ENCODE peak calls at places on chromosomes 1 and 21, in nine cellular contexts. Q is astrocyte of the hippocampus; E is activated CD4-positive, alpha-beta T cell treated with anti-CD3 and anti-CD28 coated beads for 24 hours; I is GM12892; N is GM19239; V is stomach; T is amygdala; G is GM20000; F is NCI-H510A. L is an unnamed sample.

GRCh38 chr1:87278791-87279190 is 49.9 kb upstream of the LMO4 start:
- DNase-seq in Q (no peak), E (no peak), I (no peak), N (no peak), V (no peak), T (no peak), G (no peak), F (no peak), L (no peak)

GRCh38 chr1:59220356-59220755 is 76.5 kb upstream of the FGGY start:
- DNase-seq in Q (peak), E (no peak), I (no peak), N (no peak), V (no peak), T (no peak), G (no peak), F (no peak), L (no peak)

GRCh38 chr1:111139234-111139955 is 498 bp downstream of the DRAM2 start:
- DNase-seq in Q (peak), E (no peak), I (peak), N (no peak), V (peak), T (no peak), G (peak), F (peak), L (no peak)

GRCh38 chr1:153541641-153542569 is 1.2 kb upstream of the S100A5 start:
- DNase-seq in Q (no peak), E (no peak), I (no peak), N (no peak), V (no peak), T (no peak), G (no peak), F (no peak), L (no peak)

GRCh38 chr21:34351786-34352241 is 12.0 kb upstream of the KCNE2 start:
- DNase-seq in Q (peak), E (no peak), I (peak), N (peak), V (peak), T (no peak), G (peak), F (peak), L (peak)

GRCh38 chr21:41045534-41046268 is 122.3 kb upstream of the BACE2 start:
- DNase-seq in Q (peak), E (no peak), I (no peak), N (no peak), V (peak), T (no peak), G (no peak), F (peak), L (no peak)

GRCh38 chr1:10870493-10871096 is 74.1 kb upstream of the CASZ1 start:
- DNase-seq in Q (no peak), E (no peak), I (no peak), N (no peak), V (peak), T (no peak), G (no peak), F (peak), L (no peak)

GRCh38 chr1:77322061-77322900 is 40.5 kb downstream of the AK5 start:
- DNase-seq in Q (peak), E (no peak), I (no peak), N (no peak), V (no peak), T (no peak), G (no peak), F (no peak), L (no peak)

GRCh38 chr1:99970713-99971255 is 988 bp downstream of the SLC35A3 start:
- DNase-seq in Q (no peak), E (no peak), I (no peak), N (no peak), V (peak), T (no peak), G (no peak), F (no peak), L (no peak)

GRCh38 chr1:98700228-98700627 is 38.7 kb downstream of the SNX7 start:
- DNase-seq in Q (no peak), E (no peak), I (no peak), N (no peak), V (no peak), T (no peak), G (no peak), F (no peak), L (no peak)

GRCh38 chr1:32612189-32612881 is 38.0 kb downstream of the ZBTB8OS start:
- DNase-seq in Q (peak), E (peak), I (peak), N (peak), V (peak), T (peak), G (peak), F (peak), L (no peak)

GRCh38 chr1:165408518-165408917 is 36.4 kb downstream of the RXRG start:
- DNase-seq in Q (peak), E (no peak), I (no peak), N (no peak), V (peak), T (no peak), G (peak), F (peak), L (no peak)

GRCh38 chr1:67298762-67299161 is 8.9 kb upstream of the IL12RB2 start:
- DNase-seq in Q (no peak), E (no peak), I (no peak), N (no peak), V (no peak), T (no peak), G (no peak), F (no peak), L (no peak)

GRCh38 chr21:34795152-34796141 is 126.7 kb downstream of the CLIC6 start:
- DNase-seq in Q (peak), E (no peak), I (no peak), N (no peak), V (peak), T (no peak), G (no peak), F (peak), L (no peak)

GRCh38 chr1:67575861-67576260 is 109.1 kb upstream of the GADD45A start:
- DNase-seq in Q (peak), E (no peak), I (no peak), N (no peak), V (no peak), T (no peak), G (no peak), F (no peak), L (no peak)

GRCh38 chr1:197063212-197063611 is 3.8 kb downstream of the F13B start:
- DNase-seq in Q (no peak), E (no peak), I (no peak), N (no peak), V (no peak), T (no peak), G (no peak), F (no peak), L (no peak)

GRCh38 chr1:113243529-113243928 is 146.8 kb upstream of the MAGI3 start:
- DNase-seq in Q (no peak), E (no peak), I (no peak), N (no peak), V (no peak), T (no peak), G (no peak), F (no peak), L (no peak)

GRCh38 chr1:37147906-37148305 is 113.6 kb upstream of the GRIK3 start:
- DNase-seq in Q (no peak), E (no peak), I (no peak), N (no peak), V (no peak), T (no peak), G (no peak), F (no peak), L (no peak)

GRCh38 chr1:230819976-230820375 is 48.3 kb downstream of the C1orf198 start:
- DNase-seq in Q (no peak), E (no peak), I (no peak), N (no peak), V (no peak), T (no peak), G (no peak), F (no peak), L (no peak)

GRCh38 chr1:41964400-41964799 is 45.7 kb upstream of the HIVEP3 start:
- DNase-seq in Q (no peak), E (no peak), I (no peak), N (no peak), V (no peak), T (no peak), G (no peak), F (no peak), L (no peak)

GRCh38 chr1:84939151-84939550 is 46.1 kb upstream of the LPAR3 start:
- DNase-seq in Q (peak), E (no peak), I (no peak), N (no peak), V (no peak), T (no peak), G (no peak), F (no peak), L (no peak)

GRCh38 chr1:160256396-160257046 is 5.8 kb downstream of the DCAF8 start:
- DNase-seq in Q (peak), E (no peak), I (no peak), N (no peak), V (no peak), T (no peak), G (no peak), F (no peak), L (no peak)

GRCh38 chr21:36297938-36298572 is 21.9 kb upstream of the MORC3 start:
- DNase-seq in Q (no peak), E (peak), I (peak), N (peak), V (peak), T (no peak), G (peak), F (no peak), L (peak)

GRCh38 chr1:235018720-235019444 is 109.8 kb downstream of the TOMM20 start:
- DNase-seq in Q (no peak), E (no peak), I (no peak), N (no peak), V (peak), T (no peak), G (no peak), F (no peak), L (no peak)

GRCh38 chr1:33634806-33635205 is 162.4 kb downstream of the ZSCAN20 start:
- DNase-seq in Q (peak), E (no peak), I (peak), N (peak), V (peak), T (no peak), G (peak), F (no peak), L (no peak)

GRCh38 chr1:200429221-200429751 is 19.4 kb upstream of the ZNF281 start:
- DNase-seq in Q (peak), E (no peak), I (no peak), N (no peak), V (no peak), T (no peak), G (no peak), F (no peak), L (no peak)

GRCh38 chr1:244192336-244192735 is 141.3 kb downstream of the ZBTB18 start:
- DNase-seq in Q (no peak), E (no peak), I (no peak), N (no peak), V (no peak), T (no peak), G (no peak), F (no peak), L (no peak)

GRCh38 chr21:21029159-21029558 is 30.9 kb downstream of the NCAM2 start:
- DNase-seq in Q (peak), E (no peak), I (no peak), N (no peak), V (no peak), T (no peak), G (no peak), F (no peak), L (no peak)

GRCh38 chr1:166170726-166171125 is 3.9 kb upstream of the FAM78B start:
- DNase-seq in Q (no peak), E (no peak), I (no peak), N (no peak), V (no peak), T (no peak), G (no peak), F (no peak), L (no peak)

GRCh38 chr1:30929135-30929889 is 20.8 kb upstream of the SDC3 start:
- DNase-seq in Q (peak), E (peak), I (no peak), N (no peak), V (peak), T (no peak), G (peak), F (no peak), L (no peak)

GRCh38 chr1:176444286-176444685 is 18.7 kb upstream of the PAPPA2 start:
- DNase-seq in Q (no peak), E (no peak), I (no peak), N (no peak), V (no peak), T (no peak), G (no peak), F (no peak), L (no peak)